ENCODE peak calls at places on chromosomes 1 and 21, in four cellular contexts. K is choroid plexus epithelial cell, Q is heart right ventricle, T is lower leg skin. W is an unnamed sample.

GRCh38 chr1:209611771-209612570 is 28.5 kb downstream of the CAMK1G start:
- DNase-seq in T (no peak), Q (no peak), K (no peak), W (no peak)

GRCh38 chr1:4970532-4970931 is 316.1 kb downstream of the AJAP1 start:
- DNase-seq in Q (no peak), T (no peak), K (no peak), W (no peak)

GRCh38 chr1:86421601-86422280 is 2.2 kb upstream of the CLCA2 start:
- DNase-seq in K (no peak), T (no peak), Q (no peak), W (no peak)

GRCh38 chr1:164768045-164768402 is 209.0 kb downstream of the PBX1 start:
- DNase-seq in T (no peak), K (peak), Q (no peak), W (no peak)

GRCh38 chr1:244782056-244782455 is 53.4 kb upstream of the COX20 start:
- DNase-seq in T (no peak), Q (no peak), K (peak), W (no peak)

GRCh38 chr21:31233711-31234110 is 110.3 kb downstream of the TIAM1 start:
- DNase-seq in Q (no peak), T (no peak), K (no peak), W (no peak)

GRCh38 chr1:93585059-93585966 is 96.3 kb downstream of the BCAR3 start:
- DNase-seq in Q (peak), K (peak), T (peak), W (no peak)

GRCh38 chr1:219304227-219305226 is 130.8 kb downstream of the LYPLAL1 start:
- DNase-seq in Q (no peak), K (no peak), T (no peak), W (no peak)

GRCh38 chr1:2481885-2482284 is 5.8 kb downstream of the PLCH2 start:
- DNase-seq in K (no peak), T (no peak), Q (no peak), W (no peak)

GRCh38 chr1:154391086-154391770 is 13.9 kb upstream of the IL6R start:
- DNase-seq in Q (no peak), T (no peak), K (no peak), W (no peak)

GRCh38 chr1:27099904-27100796 is 54.8 kb downstream of the SLC9A1 start:
- DNase-seq in T (no peak), K (peak), Q (peak), W (no peak)

GRCh38 chr1:91201174-91201573 is 179.3 kb upstream of the ZNF644 start:
- DNase-seq in T (no peak), Q (no peak), K (no peak), W (no peak)

GRCh38 chr1:27862004-27862403 is 10.3 kb upstream of the THEMIS2 start:
- DNase-seq in T (no peak), K (no peak), Q (no peak), W (no peak)

GRCh38 chr1:161887724-161888287 is 121.7 kb downstream of the ATF6 start:
- DNase-seq in K (no peak), Q (no peak), T (no peak), W (no peak)
- TF ChIP-seq CTCF in K (no peak), Q (no peak), T (no peak), W (no peak)

GRCh38 chr1:155981266-155982088 is 3.1 kb upstream of the ARHGEF2 start:
- DNase-seq in K (peak), Q (no peak), T (no peak), W (no peak)

GRCh38 chr1:155984341-155984740 is 6.0 kb upstream of the ARHGEF2 start:
- DNase-seq in K (no peak), T (no peak), Q (no peak), W (no peak)

GRCh38 chr1:155982106-155982505 is 3.8 kb upstream of the ARHGEF2 start:
- DNase-seq in K (no peak), Q (no peak), T (no peak), W (no peak)

GRCh38 chr1:155979525-155980343 is 1.4 kb upstream of the ARHGEF2 start:
- DNase-seq in K (no peak), Q (peak), T (no peak), W (no peak)

DNA sequence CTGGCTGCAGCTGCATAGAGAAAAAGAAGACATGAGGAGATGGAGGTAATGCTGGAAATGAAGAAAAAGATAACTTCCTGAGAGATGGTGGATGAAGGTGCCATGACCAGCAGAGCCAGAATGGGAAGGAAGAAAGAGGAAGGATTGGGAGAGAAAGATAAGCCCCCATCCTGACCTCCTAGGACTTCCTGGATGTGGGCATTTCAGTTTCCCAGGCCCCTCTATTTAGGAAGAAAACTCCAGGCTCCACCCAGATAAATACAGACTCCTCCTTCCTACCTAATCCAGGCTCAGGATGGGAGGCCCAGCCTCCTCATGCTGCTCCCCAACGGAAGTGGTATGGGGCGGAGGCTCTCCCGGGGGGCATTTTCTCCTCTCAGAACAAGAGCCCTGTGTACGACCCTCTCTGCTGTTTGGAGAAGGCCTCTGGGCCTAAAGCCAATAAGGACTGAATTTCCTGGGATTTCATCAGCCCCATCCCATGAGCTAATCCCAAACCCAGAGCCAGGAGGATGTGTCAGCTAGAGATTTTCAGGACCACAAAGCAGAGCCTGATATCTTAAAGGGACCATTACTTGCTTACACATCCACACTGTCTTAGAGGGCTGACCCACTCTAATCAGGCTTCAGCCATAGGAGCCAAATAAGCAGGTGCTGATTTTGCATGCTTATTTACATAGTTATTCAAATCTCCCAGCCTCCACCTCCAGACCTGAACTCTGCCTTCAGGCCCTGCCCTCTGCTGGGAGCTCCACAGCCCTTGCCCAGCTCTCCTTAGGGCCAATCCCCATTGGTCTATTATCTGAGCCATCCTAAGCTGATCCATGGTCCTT is 5.1 kb upstream of the ARHGEF2 start:
- DNase-seq in K (peak), Q (peak), T (peak), W (no peak)
- TF ChIP-seq CTCF in K (peak), Q (peak), T (no peak), W (no peak)

GRCh38 chr21:26851109-26851944 is 6.1 kb upstream of the ADAMTS1 start:
- DNase-seq in T (no peak), K (no peak), Q (no peak), W (no peak)

GRCh38 chr21:26852422-26852821 is 7.2 kb upstream of the ADAMTS1 start:
- DNase-seq in K (no peak), Q (no peak), T (no peak), W (no peak)

GRCh38 chr21:26849428-26850115 is 4.4 kb upstream of the ADAMTS1 start:
- DNase-seq in T (no peak), Q (no peak), K (peak), W (no peak)

GRCh38 chr21:26847951-26848350 is 2.7 kb upstream of the ADAMTS1 start:
- DNase-seq in T (no peak), Q (no peak), K (no peak), W (no peak)

DNA sequence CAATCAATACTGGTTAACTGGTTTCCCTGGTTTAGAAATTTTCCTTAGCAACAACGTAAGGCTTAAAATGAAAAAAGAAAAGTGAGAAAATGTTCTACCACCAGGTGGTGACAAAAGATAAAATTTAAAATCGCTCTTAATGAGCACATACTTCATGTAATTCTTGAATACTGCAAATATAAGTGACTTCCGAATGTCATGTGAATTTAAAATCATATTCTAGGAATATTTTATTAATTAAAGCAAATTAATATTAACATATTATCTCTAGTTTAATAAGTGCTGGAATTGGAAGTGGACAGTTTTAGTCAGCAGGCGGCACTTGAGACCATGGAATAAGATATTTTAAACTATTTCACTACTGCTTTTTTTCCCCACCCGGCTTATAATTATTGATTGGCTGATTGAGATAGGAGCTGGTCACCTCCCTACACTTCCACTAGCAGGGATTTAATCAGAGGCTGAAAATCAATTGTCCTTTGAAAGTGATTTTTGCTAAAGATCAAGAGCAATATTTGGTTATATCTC is 5.0 kb upstream of the ADAMTS1 start:
- DNase-seq in T (no peak), Q (no peak), K (peak), W (no peak)
- TF ChIP-seq CTCF in T (no peak), Q (peak), K (peak), W (peak)

DNA sequence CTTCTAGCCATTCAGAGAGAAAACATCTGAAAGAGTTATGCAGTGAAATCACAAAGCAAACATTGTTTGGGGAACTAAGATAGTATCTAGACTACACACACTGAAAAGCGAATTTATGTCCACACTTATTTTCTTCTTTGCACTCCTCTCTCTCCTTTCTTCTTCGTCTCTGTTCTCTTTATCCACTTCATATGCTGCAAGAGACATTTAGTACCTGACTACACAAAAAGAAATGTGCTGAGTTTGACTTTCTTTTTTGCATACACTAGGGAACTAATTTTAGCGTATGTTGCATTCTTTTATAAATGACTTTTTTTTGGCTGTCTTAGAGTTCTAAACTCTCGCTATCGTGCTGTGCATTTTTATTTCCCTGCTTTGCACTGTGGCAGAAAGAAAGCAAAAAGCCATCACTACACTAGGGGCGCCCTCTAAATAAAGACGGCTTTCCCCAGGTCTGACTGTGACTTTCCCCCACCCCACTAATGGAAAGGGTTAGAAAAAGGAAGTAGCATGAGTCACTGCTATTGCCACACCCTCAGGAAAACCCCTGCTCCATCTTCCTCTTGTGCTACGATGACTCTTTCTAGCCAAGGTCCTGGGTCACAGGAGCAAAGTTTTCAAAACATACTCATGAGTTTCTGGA is 65.7 kb downstream of the MAP3K7CL start:
- DNase-seq in K (peak), T (peak), Q (no peak), W (peak)
- TF ChIP-seq CTCF in K (peak), T (no peak), Q (peak), W (no peak)

DNA sequence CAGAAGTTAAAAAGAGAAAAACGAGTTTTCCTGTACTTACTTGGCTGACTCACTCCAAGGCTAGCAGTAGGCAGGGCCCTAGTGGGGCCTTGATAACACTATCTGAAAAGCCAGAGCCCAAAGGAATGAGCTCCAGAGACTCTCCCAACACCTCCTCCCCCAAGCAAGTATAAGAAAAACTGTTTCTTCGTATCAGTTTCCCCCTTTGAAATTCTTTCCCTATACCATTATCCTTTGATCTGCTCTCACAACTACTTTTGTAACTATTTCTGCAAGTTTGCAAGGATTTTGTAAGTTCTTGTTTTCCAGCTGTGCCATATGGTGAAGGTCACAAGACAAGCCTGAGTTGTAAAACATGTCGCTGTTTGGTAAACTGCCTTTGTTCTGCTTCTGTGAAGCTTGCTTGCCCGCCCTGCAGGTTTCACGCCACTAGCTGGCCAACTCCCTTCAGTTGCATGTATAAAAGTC is 36.5 kb upstream of the KCNJ15 start:
- DNase-seq in Q (no peak), T (no peak), K (peak), W (no peak)
- TF ChIP-seq CTCF in Q (no peak), T (no peak), K (no peak), W (no peak)

GRCh38 chr1:214957330-214958137 is 125.0 kb upstream of the KCNK2 start:
- DNase-seq in Q (no peak), K (peak), T (peak), W (no peak)

GRCh38 chr1:214958491-214958890 is 124.0 kb upstream of the KCNK2 start:
- DNase-seq in K (peak), T (no peak), Q (no peak), W (no peak)

GRCh38 chr1:214952648-214953047 is 129.9 kb upstream of the KCNK2 start:
- DNase-seq in T (no peak), K (no peak), Q (no peak), W (no peak)
- TF ChIP-seq CTCF in T (no peak), K (no peak), Q (no peak), W (no peak)

GRCh38 chr1:31712041-31712440 is 8.2 kb upstream of the COL16A1 start:
- DNase-seq in Q (no peak), K (peak), T (no peak), W (no peak)
- TF ChIP-seq CTCF in Q (no peak), K (no peak), T (no peak), W (no peak)